ENCODE peak calls at places on chromosomes 12 and 14, in seven cellular contexts. M is bronchial epithelial cell, I is astrocyte of the spinal cord, J is lower lobe of right lung, P is OCI-LY7, T is Calu3, L is GM13977. A is an unnamed sample.

GRCh38 chr12:95830335-95831089 is 28.2 kb upstream of the SNRPF start:
- DNase-seq in I (no peak), P (no peak), J (no peak), M (no peak), L (no peak), T (no peak), A (no peak)

GRCh38 chr12:95634622-95635621 is 83.6 kb upstream of the USP44 start:
- DNase-seq in P (no peak), M (peak), I (peak), T (peak), J (no peak), L (no peak), A (no peak)

GRCh38 chr12:48979602-48980388 is 1.7 kb downstream of the WNT1 start:
- DNase-seq in P (no peak), T (no peak), M (no peak), I (no peak), L (peak), J (no peak), A (peak)

GRCh38 chr12:112275836-112276235 is 106.4 kb downstream of the HECTD4 start:
- DNase-seq in M (no peak), P (no peak), L (no peak), T (no peak), J (no peak), I (no peak), A (no peak)

GRCh38 chr12:29429999-29430698 is 49.2 kb upstream of the ERGIC2 start:
- DNase-seq in J (peak), T (peak), I (no peak), P (peak), M (peak), L (no peak), A (no peak)

GRCh38 chr14:68937790-68938514 is 41.1 kb downstream of the ACTN1 start:
- DNase-seq in T (peak), M (peak), J (no peak), I (peak), P (no peak), L (no peak), A (no peak)

GRCh38 chr12:111034148-111034910 is 114.0 kb upstream of the MYL2 start:
- DNase-seq in J (no peak), M (peak), L (no peak), I (no peak), T (no peak), P (no peak), A (no peak)

GRCh38 chr14:60090864-60091519 is 731 bp upstream of the PCNX4 start:
- DNase-seq in L (peak), T (peak), M (peak), I (peak), P (peak), J (peak), A (peak)

GRCh38 chr14:46054526-46054925 is 597.1 kb downstream of the RPL10L start:
- DNase-seq in L (no peak), P (no peak), J (no peak), M (peak), I (peak), T (no peak), A (no peak)

GRCh38 chr12:109097140-109097434 is 310 bp upstream of the UNG start:
- DNase-seq in M (no peak), J (no peak), T (no peak), L (no peak), I (no peak), P (no peak), A (no peak)

GRCh38 chr14:51638071-51638944 is 13.4 kb upstream of the FRMD6 start:
- DNase-seq in M (peak), P (no peak), L (no peak), I (no peak), T (no peak), J (no peak), A (no peak)

GRCh38 chr12:105667880-105668279 is 337.4 kb downstream of the C12orf75 start:
- DNase-seq in T (no peak), P (no peak), M (no peak), I (no peak), J (no peak), L (no peak), A (no peak)

GRCh38 chr12:89347325-89347829 is 4.9 kb downstream of the DUSP6 start:
- DNase-seq in L (no peak), P (no peak), T (no peak), I (no peak), M (peak), J (no peak), A (no peak)

GRCh38 chr14:74459981-74460380 is 33.1 kb downstream of the NPC2 start:
- DNase-seq in M (no peak), I (no peak), L (no peak), J (no peak), T (no peak), P (no peak), A (no peak)

GRCh38 chr14:74875941-74876913 is at the start of gene PROX2:
- DNase-seq in I (no peak), P (peak), J (no peak), L (no peak), M (no peak), T (no peak), A (no peak)

GRCh38 chr12:107513636-107514400 is 171.8 kb upstream of the PWP1 start:
- DNase-seq in L (no peak), T (no peak), J (no peak), P (no peak), M (no peak), I (no peak), A (no peak)

GRCh38 chr12:96503971-96504370 is 14.6 kb downstream of the CFAP54 start:
- DNase-seq in M (peak), P (no peak), J (no peak), L (no peak), I (no peak), T (no peak), A (no peak)

GRCh38 chr14:20440882-20441281 is 4.9 kb upstream of the KLHL33 start:
- DNase-seq in T (no peak), M (peak), L (peak), P (peak), J (no peak), I (no peak), A (peak)

GRCh38 chr12:67910360-67911292 is 78.6 kb upstream of the IFNG-AS1 start:
- DNase-seq in J (no peak), M (peak), P (no peak), I (peak), T (no peak), L (no peak), A (no peak)

GRCh38 chr12:105409881-105410471 is 79.5 kb downstream of the C12orf75 start:
- DNase-seq in J (peak), L (no peak), T (peak), P (no peak), I (peak), M (no peak), A (no peak)

GRCh38 chr14:66069830-66070541 is 416.2 kb upstream of the CCDC196 start:
- DNase-seq in I (no peak), M (peak), P (no peak), L (no peak), J (no peak), T (no peak), A (no peak)

GRCh38 chr12:109840349-109841073 is 7.3 kb upstream of the TRPV4 start:
- DNase-seq in P (no peak), T (peak), J (peak), M (peak), I (no peak), L (no peak), A (no peak)

GRCh38 chr12:53999596-54000104 is 311 bp upstream of the HOXC9 start:
- DNase-seq in P (no peak), J (no peak), T (peak), M (no peak), I (peak), L (no peak), A (no peak)

GRCh38 chr12:114835031-114835430 is 151.1 kb upstream of the TBX3 start:
- DNase-seq in J (no peak), P (no peak), I (peak), L (no peak), T (no peak), M (no peak), A (no peak)

GRCh38 chr12:94806617-94807016 is 156.3 kb upstream of the TMCC3 start:
- DNase-seq in I (no peak), T (no peak), P (no peak), J (no peak), M (peak), L (no peak), A (no peak)

GRCh38 chr14:70698288-70698687 is 56.6 kb downstream of the TTC9 start:
- DNase-seq in I (peak), L (no peak), J (no peak), P (no peak), T (peak), M (peak), A (no peak)

GRCh38 chr14:101102875-101103274 is 199.4 kb upstream of the RTL1 start:
- DNase-seq in J (no peak), P (no peak), M (no peak), L (no peak), I (no peak), T (no peak), A (no peak)

GRCh38 chr12:122519418-122519817 is 7.3 kb downstream of the RSRC2 start:
- DNase-seq in L (no peak), M (no peak), T (no peak), J (no peak), P (no peak), I (no peak), A (no peak)
- TF ChIP-seq CTCF in L (no peak), M (no peak), T (no peak), J (no peak), P (no peak), I (no peak), A (no peak)

DNA sequence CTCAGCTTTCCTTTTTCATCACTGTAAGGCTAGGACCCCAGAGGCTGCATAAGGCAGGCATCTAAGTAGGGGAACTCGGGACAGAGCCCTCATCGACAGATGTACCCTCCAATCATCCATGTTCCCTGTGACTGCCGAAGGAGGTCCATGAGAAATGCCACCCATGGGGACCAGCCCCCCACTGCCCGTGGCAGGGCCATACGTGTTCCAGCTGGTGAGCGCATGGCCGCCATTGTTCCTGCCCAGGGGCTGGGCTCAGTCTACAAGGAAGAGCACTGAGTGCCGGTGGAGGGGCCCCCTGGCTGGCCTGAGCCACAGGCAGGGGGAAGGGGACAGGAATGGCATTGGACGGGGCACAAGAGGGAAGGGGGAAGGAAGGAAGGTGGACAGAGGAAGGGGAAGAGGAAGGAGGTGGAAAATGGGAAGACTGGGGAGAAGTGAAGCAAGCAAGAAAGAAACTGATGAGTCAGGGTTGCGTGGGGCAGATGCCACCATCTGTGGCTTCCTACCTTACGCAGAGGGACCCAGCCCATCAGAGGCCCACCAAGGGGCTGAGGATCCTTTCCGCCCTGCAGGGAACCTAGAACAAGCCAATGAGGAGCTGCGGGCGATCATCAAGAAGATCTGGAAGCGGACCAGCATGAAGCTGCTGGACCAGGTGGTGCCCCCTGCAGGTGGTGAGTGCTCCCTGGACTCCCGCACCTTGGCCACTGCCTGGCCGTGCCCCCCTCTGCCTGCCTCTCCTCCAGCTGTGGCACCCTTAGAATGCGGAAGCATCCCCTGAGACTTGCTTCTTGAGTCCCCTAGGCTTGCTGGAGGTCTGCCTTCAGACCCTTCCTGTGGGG is 120.6 kb upstream of the FKBP4 start:
- DNase-seq in T (no peak), M (no peak), I (no peak), L (no peak), P (peak), J (no peak), A (no peak)
- TF ChIP-seq CTCF in T (no peak), M (no peak), I (peak), L (no peak), P (peak), J (no peak), A (no peak)

DNA sequence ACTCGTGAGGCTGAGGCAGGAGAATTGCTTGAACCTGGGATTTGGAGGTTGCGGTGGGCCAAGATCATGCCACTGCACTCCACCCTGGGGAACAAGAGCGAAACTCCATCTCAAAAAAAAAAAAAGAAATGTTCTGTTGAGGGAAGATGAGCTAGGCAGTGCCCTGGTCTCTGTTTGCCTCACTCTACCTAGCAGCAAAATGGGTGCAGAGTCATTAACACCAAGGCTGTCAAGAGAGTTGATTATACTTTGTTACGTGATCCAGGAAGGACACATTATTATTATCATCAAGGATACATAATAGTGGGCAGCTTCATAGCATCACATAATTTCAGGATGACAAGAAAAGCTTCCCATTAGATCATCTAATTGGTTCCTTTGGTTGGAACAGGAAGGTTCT is 84.3 kb upstream of the MAP1LC3B2 start:
- DNase-seq in M (no peak), J (no peak), T (no peak), L (no peak), P (no peak), I (no peak), A (no peak)
- TF ChIP-seq CTCF in M (no peak), J (no peak), T (no peak), L (no peak), P (no peak), I (no peak), A (no peak)

DNA sequence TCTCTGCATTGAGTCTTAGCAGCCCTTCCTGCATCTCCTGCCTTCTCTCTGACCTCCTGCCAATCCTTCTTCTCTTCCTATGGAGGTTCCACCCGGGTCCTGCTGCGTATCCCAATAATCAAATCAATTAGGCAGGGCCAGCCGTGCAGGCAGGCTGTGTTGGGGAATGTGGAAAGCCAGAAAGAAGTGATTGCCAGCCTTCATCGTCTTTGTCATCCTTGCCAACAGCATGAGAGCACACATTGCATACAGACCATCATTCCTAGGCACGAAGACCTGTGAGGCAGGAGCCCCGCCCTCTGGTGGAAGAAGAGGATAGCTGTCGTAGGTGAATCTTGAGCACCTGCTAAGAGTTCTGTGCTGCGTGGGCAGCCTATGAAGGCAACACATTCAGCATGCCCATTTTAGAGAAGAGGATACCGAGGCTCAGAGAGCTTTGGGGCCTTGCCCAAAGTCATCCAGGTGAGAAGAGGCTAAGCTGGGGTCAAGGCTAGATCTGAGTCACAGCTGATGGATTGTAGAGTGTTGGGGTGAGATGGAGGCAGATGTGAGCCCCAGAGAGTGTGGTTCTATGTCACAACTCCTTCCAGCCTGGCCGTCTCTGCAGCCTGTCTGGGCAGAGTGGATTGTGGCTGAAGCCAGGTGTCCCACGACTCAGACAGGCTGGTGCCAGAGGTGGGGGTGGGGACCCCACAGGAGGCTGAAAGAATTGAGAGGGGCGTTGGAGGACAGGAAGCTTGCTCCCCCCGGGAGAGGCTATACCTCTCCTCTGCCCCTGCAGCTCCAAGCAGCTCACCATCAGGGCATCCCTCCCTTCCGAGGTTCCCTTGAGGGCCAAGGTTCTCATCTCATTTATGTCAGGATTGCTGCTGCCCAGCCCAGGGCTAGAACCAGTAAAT is 12.7 kb downstream of the C14orf132 start:
- DNase-seq in J (no peak), I (no peak), L (peak), P (peak), M (peak), T (peak), A (peak)
- TF ChIP-seq CTCF in J (no peak), I (peak), L (peak), P (peak), M (peak), T (peak), A (peak)

GRCh38 chr12:92021665-92022033 is 124.0 kb downstream of the BTG1 start:
- DNase-seq in M (no peak), I (no peak), J (no peak), P (no peak), T (no peak), L (no peak), A (no peak)
- TF ChIP-seq CTCF in M (no peak), I (no peak), J (no peak), P (no peak), T (no peak), L (no peak), A (no peak)

GRCh38 chr14:81927069-81927468 is 393.4 kb upstream of the SEL1L start:
- DNase-seq in J (no peak), L (no peak), T (no peak), P (no peak), M (peak), I (no peak), A (no peak)
- TF ChIP-seq CTCF in J (no peak), L (peak), T (no peak), P (peak), M (no peak), I (no peak), A (no peak)

GRCh38 chr12:122508163-122508562 is 7.4 kb upstream of the ZCCHC8 start:
- DNase-seq in T (no peak), J (no peak), P (no peak), I (no peak), L (no peak), M (no peak), A (no peak)

GRCh38 chr12:122503783-122504590 is 3.3 kb upstream of the ZCCHC8 start:
- DNase-seq in M (no peak), J (no peak), I (no peak), L (no peak), P (no peak), T (no peak), A (no peak)

GRCh38 chr12:122506393-122506938 is 5.7 kb upstream of the ZCCHC8 start:
- DNase-seq in I (no peak), M (no peak), L (no peak), T (no peak), P (no peak), J (no peak), A (no peak)

GRCh38 chr12:122503147-122503751 is 2.5 kb upstream of the ZCCHC8 start:
- DNase-seq in I (no peak), L (no peak), P (peak), J (no peak), M (no peak), T (no peak), A (no peak)

DNA sequence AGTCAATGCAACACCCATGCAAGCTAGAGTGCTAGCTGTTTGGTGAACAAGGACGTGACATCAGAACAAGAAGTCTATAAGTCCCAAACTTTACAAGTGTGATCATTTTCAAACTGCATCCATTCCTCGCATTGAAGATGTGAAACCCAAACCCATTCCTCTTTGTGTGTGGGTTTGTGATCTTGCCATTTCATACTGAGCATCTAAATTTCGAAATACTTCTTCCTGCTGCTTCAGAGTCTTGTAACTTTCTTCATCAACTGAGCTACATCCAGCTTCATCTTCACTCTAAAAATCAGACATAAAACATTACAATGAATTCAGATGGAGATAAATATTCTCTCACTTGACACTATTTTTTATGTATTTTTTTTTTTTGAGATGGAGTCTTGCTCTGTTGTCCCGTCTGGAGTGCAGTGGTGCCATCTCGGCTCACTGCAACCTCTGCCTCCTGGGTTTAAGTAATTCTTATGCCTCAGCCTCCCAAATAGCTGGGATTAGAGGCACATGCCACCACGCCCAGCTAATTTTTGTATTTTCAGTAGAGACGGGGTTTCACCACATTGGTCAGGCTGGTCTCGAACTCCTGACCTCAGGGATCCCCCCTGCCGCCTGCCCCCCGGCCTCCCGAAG is 4.8 kb upstream of the ZCCHC8 start:
- DNase-seq in I (no peak), J (no peak), P (no peak), M (no peak), T (no peak), L (no peak), A (no peak)
- TF ChIP-seq CTCF in I (no peak), J (no peak), P (no peak), M (no peak), T (no peak), L (no peak), A (no peak)

GRCh38 chr14:105962532-105962931 is 436.1 kb downstream of the TMEM121 start:
- DNase-seq in P (no peak), T (no peak), I (no peak), L (no peak), J (no peak), M (no peak), A (no peak)
- TF ChIP-seq CTCF in P (no peak), T (no peak), I (no peak), L (no peak), J (no peak), M (no peak), A (no peak)

A was measured in GM20000.